ENCODE peak calls at places on chromosome 5, in five cellular contexts. G is upper lobe of left lung, P is GM12878, L is K562, B is HepG2. S is an unnamed sample. For H3K27me3, the result is how much of the 10 kb centered on the place peaks cover.

GRCh38 chr5:39100851-39101396 is 26.7 kb upstream of the RICTOR start:
- ATAC-seq in G (peak), L (peak), P (no peak), B (peak), S (no peak)

GRCh38 chr5:34690898-34691297 is 34.8 kb downstream of the RAI14 start:
- ATAC-seq in B (no peak), L (no peak), G (no peak), P (no peak), S (no peak)

GRCh38 chr5:158511454-158511853 is 588.3 kb downstream of the EBF1 start:
- ATAC-seq in P (no peak), L (no peak), G (no peak), B (no peak), S (no peak)

GRCh38 chr5:80211292-80211691 is 44.6 kb downstream of the SERINC5 start:
- ATAC-seq in G (no peak), L (peak), B (no peak), P (no peak), S (no peak)

GRCh38 chr5:12854386-12854785 is 950.1 kb upstream of the CTNND2 start:
- ATAC-seq in G (no peak), L (no peak), B (no peak), P (no peak), S (no peak)

GRCh38 chr5:73917433-73917832 is 291.4 kb downstream of the ARHGEF28 start:
- ATAC-seq in G (no peak), B (no peak), L (no peak), P (no peak), S (no peak)

GRCh38 chr5:120372899-120373298 is 91.2 kb upstream of the PRR16 start:
- ATAC-seq in P (no peak), L (no peak), G (no peak), B (no peak), S (peak)

GRCh38 chr5:126435714-126436113 is 12.5 kb downstream of the GRAMD2B start:
- ATAC-seq in G (no peak), B (no peak), P (no peak), L (no peak), S (no peak)

GRCh38 chr5:39513236-39513635 is 88.5 kb upstream of the DAB2 start:
- ATAC-seq in P (no peak), B (no peak), G (no peak), L (no peak), S (no peak)

GRCh38 chr5:74113987-74114386 is 488.0 kb downstream of the ARHGEF28 start:
- ATAC-seq in L (no peak), G (no peak), P (no peak), B (no peak), S (no peak)

GRCh38 chr5:166992874-166993722 is 1298.3 kb upstream of the WWC1 start:
- ATAC-seq in G (no peak), L (no peak), P (no peak), B (no peak), S (peak)

GRCh38 chr5:110058175-110058574 is 368.4 kb downstream of the MAN2A1 start:
- ATAC-seq in B (no peak), P (no peak), L (no peak), G (no peak), S (no peak)

GRCh38 chr5:176596689-176597416 is 13.1 kb downstream of the GPRIN1 start:
- ATAC-seq in B (peak), G (no peak), P (peak), L (no peak), S (peak)

GRCh38 chr5:122076669-122077450 is 1.2 kb downstream of the LOX start:
- ATAC-seq in L (no peak), G (peak), P (peak), B (peak), S (peak)

GRCh38 chr5:113043491-113043931 is 66.9 kb downstream of the DCP2 start:
- ATAC-seq in P (no peak), G (no peak), B (peak), L (peak), S (peak)

GRCh38 chr5:151780348-151780747 is 8.6 kb downstream of the G3BP1 start:
- ATAC-seq in L (peak), B (no peak), P (peak), G (no peak), S (no peak)

DNA sequence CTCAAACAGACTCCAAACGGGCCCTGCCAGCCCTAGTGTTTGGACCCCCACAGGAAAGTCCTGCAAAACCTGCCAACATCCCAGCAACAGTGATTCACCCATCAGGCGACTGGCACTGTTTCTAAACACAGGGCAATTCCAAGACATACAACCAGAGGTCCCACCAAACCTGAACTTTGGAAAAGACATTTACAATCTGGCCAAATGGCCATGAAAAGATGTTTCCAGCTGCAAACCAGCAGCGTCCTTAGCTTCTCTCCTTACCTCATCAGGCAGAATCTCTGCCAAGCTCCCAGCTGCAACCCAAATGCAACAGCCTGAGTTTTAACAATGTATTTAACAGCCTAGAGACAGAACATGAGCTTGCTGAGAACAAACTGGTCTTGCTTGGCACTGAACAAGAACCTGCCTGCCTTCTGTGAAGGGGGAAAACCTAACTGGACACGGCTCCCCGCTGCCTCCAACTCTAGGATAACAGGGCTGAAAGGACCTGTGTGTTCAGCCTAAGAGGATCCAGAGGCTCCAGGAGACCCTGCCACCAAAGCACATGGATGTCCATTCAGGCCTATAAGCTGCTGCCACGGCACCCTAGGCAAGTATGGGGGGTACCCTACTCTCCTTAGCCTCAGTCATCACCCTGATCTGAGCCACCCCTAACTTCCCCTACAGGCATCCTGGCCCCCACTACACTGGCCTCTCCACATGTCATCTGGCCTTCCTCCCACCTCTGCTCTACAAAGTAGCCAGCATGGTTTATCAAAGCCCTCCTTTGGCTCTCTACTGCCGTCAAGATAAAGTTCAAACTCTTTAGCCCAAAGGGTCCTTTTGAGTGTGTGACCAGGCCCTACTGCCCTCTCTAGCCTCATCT is 5.6 kb downstream of the P4HA2 start:
- ATAC-seq in L (no peak), P (no peak), G (no peak), B (no peak), S (peak)
- TF ChIP-seq EP300 in L (no peak), P (no peak), G (no peak), B (no peak), S (no peak)

DNA sequence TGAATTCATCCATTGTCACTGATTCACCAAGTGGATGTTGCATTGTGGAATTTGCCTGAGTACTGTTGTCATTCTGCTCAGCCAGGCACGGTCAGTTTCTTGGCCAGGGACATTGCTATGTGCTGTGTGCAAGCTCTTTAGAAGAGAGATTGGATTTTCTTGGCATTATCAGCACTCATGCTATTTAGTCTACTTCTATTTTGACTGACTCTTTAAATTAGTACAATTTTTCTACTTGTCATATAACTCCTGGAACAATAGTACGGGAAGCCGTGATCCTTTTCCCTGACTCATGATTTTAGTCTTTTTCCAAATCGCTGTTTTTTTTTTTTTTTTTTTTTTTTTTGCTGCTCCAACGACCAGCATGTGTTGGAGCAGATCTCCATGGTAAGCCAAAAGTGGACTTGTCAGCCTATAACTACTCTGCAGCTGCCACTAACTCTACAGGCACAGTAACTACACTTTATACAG is 129.7 kb downstream of the CDC42SE2 start:
- ATAC-seq in L (no peak), P (peak), G (no peak), B (peak), S (no peak)
- H3K27ac ChIP-seq in L (no peak), P (peak), G (no peak), B (no peak), S (no peak)

GRCh38 chr5:14582797-14583137 is 1.2 kb downstream of the OTULINL start:
- ATAC-seq in G (no peak), B (no peak), P (no peak), L (no peak), S (peak)
- H3K27me3 ChIP-seq in G (under half), B (under half), P (under half), L (under half), S (under half)

DNA sequence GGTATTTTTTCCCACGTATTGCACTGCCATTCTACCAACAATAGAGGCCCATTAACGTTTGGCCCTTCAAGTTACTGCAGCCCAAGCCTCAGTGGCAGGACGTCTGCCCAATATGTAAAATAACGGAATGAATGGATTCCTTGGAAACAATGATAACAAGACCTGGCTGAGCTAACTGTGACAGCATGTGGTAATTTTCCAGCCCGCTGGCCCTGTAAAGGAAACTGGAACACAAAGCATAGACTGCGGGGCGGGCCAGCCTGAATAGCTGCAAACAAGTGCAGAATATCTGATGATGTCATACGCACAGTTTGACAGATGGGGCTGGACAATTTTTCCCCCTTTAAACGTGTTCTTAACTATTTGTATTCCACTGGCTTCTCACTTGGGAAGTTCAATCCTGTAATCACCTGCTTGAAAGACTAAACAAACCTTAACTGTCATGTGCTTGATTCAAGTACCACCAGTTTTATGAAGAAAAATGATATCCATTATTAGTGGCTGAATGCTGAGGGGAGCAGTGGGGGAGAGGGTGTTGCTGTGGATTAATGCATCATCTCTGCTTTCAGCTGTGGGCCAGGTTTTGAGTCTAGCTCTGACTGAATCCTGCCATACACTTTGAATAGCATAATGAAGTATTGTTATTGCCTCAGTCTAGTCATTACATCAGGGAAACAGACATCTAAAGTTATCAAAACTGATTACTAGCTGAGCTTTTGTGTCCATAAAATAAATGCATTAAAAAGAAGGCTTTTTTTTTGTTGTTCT is 323.9 kb downstream of the TMEM161B start:
- ATAC-seq in G (no peak), L (no peak), P (no peak), B (no peak), S (peak)
- TF ChIP-seq EP300 in G (no peak), L (no peak), P (no peak), B (no peak), S (no peak)

DNA sequence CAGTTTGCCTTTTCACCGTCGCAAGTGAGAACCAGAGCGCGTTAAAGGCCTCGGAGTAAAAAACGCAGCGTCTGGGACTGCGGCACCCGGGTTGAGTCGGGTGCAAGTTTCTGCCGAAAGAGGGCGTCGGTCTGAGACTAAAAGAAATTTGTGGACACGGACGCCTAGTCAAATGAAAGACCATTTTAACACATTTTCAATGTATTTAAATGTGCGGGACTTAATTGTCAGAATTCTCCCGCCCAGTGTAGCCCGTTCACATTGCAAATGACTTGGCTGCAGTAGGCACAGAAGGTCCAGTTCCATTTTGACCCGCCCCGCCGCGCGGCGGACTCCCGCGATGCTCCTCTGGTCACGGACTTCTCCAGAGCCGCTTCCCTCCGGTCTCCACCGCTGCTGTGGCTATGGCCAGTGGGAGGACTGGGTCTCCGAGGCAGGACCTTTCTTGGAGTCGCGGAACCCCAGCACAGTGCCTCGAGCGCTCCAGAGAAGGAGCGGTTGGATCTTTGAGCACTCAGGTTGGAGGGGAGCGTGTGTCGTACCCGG is 1.3 kb upstream of the NPR3 start:
- ATAC-seq in L (peak), P (peak), G (peak), B (peak), S (peak)
- H3K27ac ChIP-seq in L (no peak), P (no peak), G (peak), B (no peak), S (peak)

GRCh38 chr5:93592866-93593265 is 9.8 kb downstream of the NR2F1 start:
- ATAC-seq in L (no peak), G (no peak), B (no peak), P (no peak), S (no peak)
- H3K27me3 ChIP-seq in L (under half), G (under half), B (under half), P (under half), S (under half)

S was measured in gastroesophageal sphincter.